ENCODE peak calls at places on chromosomes 1 and 21, in six cellular contexts. One of them, this sample, is unnamed.

GRCh38 chr1:28071813-28072212 is 16.6 kb downstream of the EYA3 start:
- DNase-seq in Calu3: no peak
- DNase-seq in NCI-H2081: no peak
- DNase-seq in stimulated activated CD4-positive, alpha-beta T cell treated with anti-CD3 and anti-CD28 coated beads, TNF-alpha, amount 100 ng/mL, for 48 hours: no peak
- DNase-seq in ACHN: no peak
- DNase-seq in Kasumi-1: no peak
- DNase-seq in this sample: no peak

GRCh38 chr1:22048351-22049192 is 3.9 kb upstream of the CDC42 start:
- DNase-seq in ACHN: no peak
- DNase-seq in stimulated activated CD4-positive, alpha-beta T cell treated with anti-CD3 and anti-CD28 coated beads, TNF-alpha, amount 100 ng/mL, for 48 hours: no peak
- DNase-seq in Kasumi-1: no peak
- DNase-seq in NCI-H2081: no peak
- DNase-seq in Calu3: no peak
- DNase-seq in this sample: no peak

GRCh38 chr1:37391181-37391949 is 83.0 kb upstream of the ZC3H12A start:
- DNase-seq in Kasumi-1: no peak
- DNase-seq in NCI-H2081: peak; percentile 99
- DNase-seq in stimulated activated CD4-positive, alpha-beta T cell treated with anti-CD3 and anti-CD28 coated beads, TNF-alpha, amount 100 ng/mL, for 48 hours: no peak
- DNase-seq in ACHN: no peak
- DNase-seq in Calu3: peak; percentile 7
- DNase-seq in this sample: no peak

GRCh38 chr1:225670356-225670755 is 17.4 kb upstream of the ENAH start:
- DNase-seq in NCI-H2081: no peak
- DNase-seq in Kasumi-1: no peak
- DNase-seq in ACHN: no peak
- DNase-seq in Calu3: no peak
- DNase-seq in stimulated activated CD4-positive, alpha-beta T cell treated with anti-CD3 and anti-CD28 coated beads, TNF-alpha, amount 100 ng/mL, for 48 hours: no peak
- DNase-seq in this sample: no peak

GRCh38 chr1:109716570-109717090 is 4.6 kb downstream of the GSTM5 start:
- DNase-seq in Calu3: no peak
- DNase-seq in stimulated activated CD4-positive, alpha-beta T cell treated with anti-CD3 and anti-CD28 coated beads, TNF-alpha, amount 100 ng/mL, for 48 hours: no peak
- DNase-seq in NCI-H2081: no peak
- DNase-seq in Kasumi-1: no peak
- DNase-seq in ACHN: no peak
- DNase-seq in this sample: peak; percentile 37

GRCh38 chr1:88454781-88455180 is 229.3 kb upstream of the PKN2 start:
- DNase-seq in Kasumi-1: no peak
- DNase-seq in stimulated activated CD4-positive, alpha-beta T cell treated with anti-CD3 and anti-CD28 coated beads, TNF-alpha, amount 100 ng/mL, for 48 hours: no peak
- DNase-seq in ACHN: no peak
- DNase-seq in Calu3: no peak
- DNase-seq in NCI-H2081: no peak
- DNase-seq in this sample: no peak

GRCh38 chr1:116913941-116914340 is 4.2 kb downstream of the PTGFRN start:
- DNase-seq in NCI-H2081: no peak
- DNase-seq in stimulated activated CD4-positive, alpha-beta T cell treated with anti-CD3 and anti-CD28 coated beads, TNF-alpha, amount 100 ng/mL, for 48 hours: no peak
- DNase-seq in Kasumi-1: no peak
- DNase-seq in ACHN: no peak
- DNase-seq in Calu3: no peak
- DNase-seq in this sample: no peak

GRCh38 chr1:159937014-159937750 is 8.2 kb downstream of the IGSF9 start:
- DNase-seq in Calu3: no peak
- DNase-seq in stimulated activated CD4-positive, alpha-beta T cell treated with anti-CD3 and anti-CD28 coated beads, TNF-alpha, amount 100 ng/mL, for 48 hours: no peak
- DNase-seq in NCI-H2081: no peak
- DNase-seq in ACHN: no peak
- DNase-seq in Kasumi-1: peak; percentile 57
- DNase-seq in this sample: no peak

GRCh38 chr1:204450461-204451257 is 39.0 kb upstream of the PPP1R15B start:
- DNase-seq in stimulated activated CD4-positive, alpha-beta T cell treated with anti-CD3 and anti-CD28 coated beads, TNF-alpha, amount 100 ng/mL, for 48 hours: no peak
- DNase-seq in NCI-H2081: no peak
- DNase-seq in Calu3: peak; percentile 82
- DNase-seq in ACHN: no peak
- DNase-seq in Kasumi-1: no peak
- DNase-seq in this sample: no peak

GRCh38 chr1:13830616-13831280 is 130.8 kb downstream of the PRDM2 start:
- DNase-seq in NCI-H2081: no peak
- DNase-seq in Calu3: no peak
- DNase-seq in ACHN: no peak
- DNase-seq in stimulated activated CD4-positive, alpha-beta T cell treated with anti-CD3 and anti-CD28 coated beads, TNF-alpha, amount 100 ng/mL, for 48 hours: no peak
- DNase-seq in Kasumi-1: no peak
- DNase-seq in this sample: peak; percentile 84

GRCh38 chr1:5949074-5949760 is 43.0 kb downstream of the NPHP4 start:
- DNase-seq in NCI-H2081: peak; percentile 42
- DNase-seq in Calu3: no peak
- DNase-seq in stimulated activated CD4-positive, alpha-beta T cell treated with anti-CD3 and anti-CD28 coated beads, TNF-alpha, amount 100 ng/mL, for 48 hours: no peak
- DNase-seq in Kasumi-1: no peak
- DNase-seq in ACHN: no peak
- DNase-seq in this sample: no peak

GRCh38 chr1:21262282-21263051 is 27.8 kb downstream of the ECE1 start:
- DNase-seq in Calu3: peak; percentile 27
- DNase-seq in NCI-H2081: no peak
- DNase-seq in Kasumi-1: peak; percentile 20
- DNase-seq in ACHN: peak; percentile 10
- DNase-seq in stimulated activated CD4-positive, alpha-beta T cell treated with anti-CD3 and anti-CD28 coated beads, TNF-alpha, amount 100 ng/mL, for 48 hours: no peak
- DNase-seq in this sample: peak; percentile 81

GRCh38 chr1:56788588-56788987 is 30.6 kb downstream of the FYB2 start:
- DNase-seq in ACHN: no peak
- DNase-seq in NCI-H2081: peak; percentile 81
- DNase-seq in Calu3: peak; percentile 31
- DNase-seq in stimulated activated CD4-positive, alpha-beta T cell treated with anti-CD3 and anti-CD28 coated beads, TNF-alpha, amount 100 ng/mL, for 48 hours: no peak
- DNase-seq in Kasumi-1: no peak
- DNase-seq in this sample: no peak

GRCh38 chr1:212773011-212773410 is 18.6 kb downstream of the NSL1 start:
- DNase-seq in NCI-H2081: no peak
- DNase-seq in stimulated activated CD4-positive, alpha-beta T cell treated with anti-CD3 and anti-CD28 coated beads, TNF-alpha, amount 100 ng/mL, for 48 hours: no peak
- DNase-seq in ACHN: no peak
- DNase-seq in Calu3: no peak
- DNase-seq in Kasumi-1: no peak
- DNase-seq in this sample: no peak

GRCh38 chr1:159341736-159342135 is 39.6 kb downstream of the FCER1A start:
- DNase-seq in ACHN: peak; percentile 58
- DNase-seq in stimulated activated CD4-positive, alpha-beta T cell treated with anti-CD3 and anti-CD28 coated beads, TNF-alpha, amount 100 ng/mL, for 48 hours: no peak
- DNase-seq in NCI-H2081: no peak
- DNase-seq in Calu3: no peak
- DNase-seq in Kasumi-1: no peak
- DNase-seq in this sample: no peak

GRCh38 chr1:51523931-51524330 is 4.9 kb upstream of the EPS15 start:
- DNase-seq in stimulated activated CD4-positive, alpha-beta T cell treated with anti-CD3 and anti-CD28 coated beads, TNF-alpha, amount 100 ng/mL, for 48 hours: no peak
- DNase-seq in Kasumi-1: no peak
- DNase-seq in NCI-H2081: no peak
- DNase-seq in ACHN: no peak
- DNase-seq in Calu3: no peak
- DNase-seq in this sample: no peak

GRCh38 chr1:116268211-116268610 is 104.8 kb upstream of the ATP1A1 start:
- DNase-seq in ACHN: peak; percentile 35
- DNase-seq in Calu3: peak; percentile 32
- DNase-seq in NCI-H2081: no peak
- DNase-seq in Kasumi-1: no peak
- DNase-seq in stimulated activated CD4-positive, alpha-beta T cell treated with anti-CD3 and anti-CD28 coated beads, TNF-alpha, amount 100 ng/mL, for 48 hours: no peak
- DNase-seq in this sample: no peak

GRCh38 chr21:33651965-33652680 is 9.8 kb downstream of the ITSN1 start:
- DNase-seq in NCI-H2081: no peak
- DNase-seq in stimulated activated CD4-positive, alpha-beta T cell treated with anti-CD3 and anti-CD28 coated beads, TNF-alpha, amount 100 ng/mL, for 48 hours: no peak
- DNase-seq in Calu3: no peak
- DNase-seq in ACHN: no peak
- DNase-seq in Kasumi-1: no peak
- DNase-seq in this sample: no peak

GRCh38 chr1:33181038-33181861 is 593 bp downstream of the TRIM62 start:
- DNase-seq in stimulated activated CD4-positive, alpha-beta T cell treated with anti-CD3 and anti-CD28 coated beads, TNF-alpha, amount 100 ng/mL, for 48 hours: no peak
- DNase-seq in Calu3: peak; percentile 53
- DNase-seq in ACHN: peak; percentile 56
- DNase-seq in Kasumi-1: peak; percentile 29
- DNase-seq in NCI-H2081: peak; percentile 47
- DNase-seq in this sample: peak; percentile 75

GRCh38 chr1:171220551-171221175 is 27.6 kb upstream of the FMO1 start:
- DNase-seq in Kasumi-1: no peak
- DNase-seq in NCI-H2081: no peak
- DNase-seq in ACHN: no peak
- DNase-seq in Calu3: no peak
- DNase-seq in stimulated activated CD4-positive, alpha-beta T cell treated with anti-CD3 and anti-CD28 coated beads, TNF-alpha, amount 100 ng/mL, for 48 hours: no peak
- DNase-seq in this sample: peak; percentile 21

GRCh38 chr1:215002471-215002870 is 80.1 kb upstream of the KCNK2 start:
- DNase-seq in stimulated activated CD4-positive, alpha-beta T cell treated with anti-CD3 and anti-CD28 coated beads, TNF-alpha, amount 100 ng/mL, for 48 hours: no peak
- DNase-seq in Calu3: no peak
- DNase-seq in ACHN: no peak
- DNase-seq in NCI-H2081: no peak
- DNase-seq in Kasumi-1: no peak
- DNase-seq in this sample: no peak

GRCh38 chr1:159960721-159961381 is 6.8 kb upstream of the SLAMF9 start:
- DNase-seq in NCI-H2081: no peak
- DNase-seq in Calu3: peak; percentile 44
- DNase-seq in ACHN: no peak
- DNase-seq in stimulated activated CD4-positive, alpha-beta T cell treated with anti-CD3 and anti-CD28 coated beads, TNF-alpha, amount 100 ng/mL, for 48 hours: no peak
- DNase-seq in Kasumi-1: no peak
- DNase-seq in this sample: peak; percentile 61

This sample was measured in ovary.